ENCODE peak calls at places on chromosomes 12 and 14, in six cellular contexts. One of them, this sample, is unnamed.

GRCh38 chr12:7116196-7116595 is 7.2 kb upstream of the C1RL start:
- DNase-seq in K562: no peak
- DNase-seq in A549: no peak
- DNase-seq in NB4: no peak
- DNase-seq in endothelial cell of umbilical vein: no peak
- DNase-seq in GM12878: no peak
- DNase-seq in this sample: no peak

GRCh38 chr14:101964297-101965144 is at the start of gene DYNC1H1:
- DNase-seq in NB4: peak
- DNase-seq in endothelial cell of umbilical vein: peak
- DNase-seq in GM12878: peak
- DNase-seq in A549: peak
- DNase-seq in K562: peak
- DNase-seq in this sample: peak

GRCh38 chr12:100926669-100927248 is 132.2 kb downstream of the ANO4 start:
- DNase-seq in GM12878: no peak
- DNase-seq in NB4: peak
- DNase-seq in endothelial cell of umbilical vein: peak
- DNase-seq in A549: no peak
- DNase-seq in K562: no peak
- DNase-seq in this sample: peak

GRCh38 chr12:109879332-109880048 is 851 bp downstream of the GLTP start:
- DNase-seq in K562: peak
- DNase-seq in endothelial cell of umbilical vein: peak
- DNase-seq in A549: no peak
- DNase-seq in GM12878: no peak
- DNase-seq in NB4: no peak
- DNase-seq in this sample: no peak

GRCh38 chr12:26704684-26705475 is 128.1 kb downstream of the ITPR2 start:
- DNase-seq in GM12878: no peak
- DNase-seq in endothelial cell of umbilical vein: peak
- DNase-seq in A549: no peak
- DNase-seq in K562: no peak
- DNase-seq in NB4: peak
- DNase-seq in this sample: peak

GRCh38 chr14:95063391-95063790 is 93.9 kb downstream of the DICER1 start:
- DNase-seq in endothelial cell of umbilical vein: no peak
- DNase-seq in K562: no peak
- DNase-seq in GM12878: no peak
- DNase-seq in NB4: no peak
- DNase-seq in A549: no peak
- DNase-seq in this sample: no peak

GRCh38 chr14:41570415-41571155 is 36.1 kb upstream of the LRFN5 start:
- DNase-seq in NB4: no peak
- DNase-seq in A549: no peak
- DNase-seq in endothelial cell of umbilical vein: no peak
- DNase-seq in GM12878: no peak
- DNase-seq in K562: no peak
- DNase-seq in this sample: no peak

GRCh38 chr12:124088232-124088907 is 115.4 kb downstream of the ZNF664 start:
- DNase-seq in A549: no peak
- DNase-seq in GM12878: no peak
- DNase-seq in K562: no peak
- DNase-seq in endothelial cell of umbilical vein: no peak
- DNase-seq in NB4: no peak
- DNase-seq in this sample: no peak

GRCh38 chr12:120936197-120936596 is 32.0 kb upstream of the SPPL3 start:
- DNase-seq in NB4: peak
- DNase-seq in endothelial cell of umbilical vein: no peak
- DNase-seq in K562: no peak
- DNase-seq in GM12878: no peak
- DNase-seq in A549: no peak
- DNase-seq in this sample: no peak

GRCh38 chr12:24728366-24728765 is 220.5 kb downstream of the BCAT1 start:
- DNase-seq in GM12878: no peak
- DNase-seq in A549: peak
- DNase-seq in K562: peak
- DNase-seq in NB4: peak
- DNase-seq in endothelial cell of umbilical vein: peak
- DNase-seq in this sample: peak

GRCh38 chr12:124536613-124537012 is 30.8 kb downstream of the NCOR2 start:
- DNase-seq in endothelial cell of umbilical vein: no peak
- DNase-seq in A549: no peak
- DNase-seq in K562: no peak
- DNase-seq in GM12878: no peak
- DNase-seq in NB4: no peak
- DNase-seq in this sample: no peak

GRCh38 chr12:76878045-76878898 is 547 bp downstream of the CSRP2 start:
- DNase-seq in GM12878: no peak
- DNase-seq in endothelial cell of umbilical vein: peak
- DNase-seq in A549: peak
- DNase-seq in K562: peak
- DNase-seq in NB4: peak
- DNase-seq in this sample: peak

GRCh38 chr14:72075649-72076334 is 143.6 kb downstream of the RGS6 start:
- DNase-seq in endothelial cell of umbilical vein: no peak
- DNase-seq in K562: no peak
- DNase-seq in NB4: no peak
- DNase-seq in GM12878: no peak
- DNase-seq in A549: no peak
- DNase-seq in this sample: peak

GRCh38 chr12:18430425-18431048 is 169.2 kb downstream of the PIK3C2G start:
- DNase-seq in NB4: peak
- DNase-seq in K562: peak
- DNase-seq in endothelial cell of umbilical vein: peak
- DNase-seq in GM12878: no peak
- DNase-seq in A549: peak
- DNase-seq in this sample: peak

GRCh38 chr14:85991156-85991555 is 461.2 kb downstream of the FLRT2 start:
- DNase-seq in K562: no peak
- DNase-seq in NB4: peak
- DNase-seq in A549: no peak
- DNase-seq in GM12878: no peak
- DNase-seq in endothelial cell of umbilical vein: no peak
- DNase-seq in this sample: no peak

GRCh38 chr12:116929885-116930284 is 19.1 kb downstream of the FBXW8 start:
- DNase-seq in K562: no peak
- DNase-seq in GM12878: no peak
- DNase-seq in A549: no peak
- DNase-seq in NB4: no peak
- DNase-seq in endothelial cell of umbilical vein: no peak
- DNase-seq in this sample: peak
- TF ChIP-seq MYC in K562: no peak
- TF ChIP-seq MYC in GM12878: no peak
- TF ChIP-seq MYC in A549: no peak
- TF ChIP-seq MYC in NB4: no peak
- TF ChIP-seq MYC in endothelial cell of umbilical vein: no peak
- TF ChIP-seq MYC in this sample: no peak

DNA sequence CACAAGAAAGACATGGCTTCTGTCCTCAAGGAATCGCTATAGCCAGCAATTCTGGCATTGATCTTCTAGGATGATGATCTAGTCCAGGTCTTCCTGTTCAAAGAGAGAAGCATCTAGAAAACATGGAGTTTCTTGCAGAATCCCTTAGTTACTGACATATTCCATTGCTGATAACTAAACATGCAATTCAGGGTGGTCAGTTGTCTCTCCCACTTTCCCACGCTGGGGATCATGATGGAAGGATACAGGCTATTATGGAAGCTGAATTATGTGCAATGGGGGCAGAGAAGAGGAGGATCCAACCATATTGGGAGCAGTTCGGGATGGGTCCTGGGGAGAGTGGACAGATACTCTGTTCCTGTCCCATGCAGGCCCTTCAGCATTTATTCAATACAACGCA is 9.8 kb upstream of the RPH3A start:
- DNase-seq in K562: no peak
- DNase-seq in endothelial cell of umbilical vein: no peak
- DNase-seq in A549: no peak
- DNase-seq in NB4: no peak
- DNase-seq in GM12878: no peak
- DNase-seq in this sample: no peak
- TF ChIP-seq MYC in K562: no peak
- TF ChIP-seq MYC in endothelial cell of umbilical vein: no peak
- TF ChIP-seq MYC in A549: no peak
- TF ChIP-seq MYC in NB4: no peak
- TF ChIP-seq MYC in GM12878: no peak
- TF ChIP-seq MYC in this sample: no peak

DNA sequence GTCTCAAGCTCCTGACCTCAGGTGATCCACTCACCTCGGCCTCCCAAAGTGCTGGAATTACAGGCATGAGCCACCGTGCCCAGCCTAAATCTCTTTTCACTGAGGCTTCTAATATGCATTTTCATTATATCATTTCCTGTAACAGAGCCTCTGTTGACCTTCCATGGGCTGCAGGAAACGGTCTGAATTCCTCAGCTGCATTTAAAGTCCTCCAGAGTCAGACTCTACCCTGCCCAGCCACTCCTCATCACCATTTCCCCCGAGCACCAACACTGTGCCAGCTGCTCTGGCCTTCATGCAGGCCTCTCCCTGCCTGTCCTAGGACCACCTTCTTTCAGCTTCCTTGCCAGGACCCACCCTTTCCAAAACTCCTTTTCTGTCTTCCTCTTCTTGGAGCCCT is 9.8 kb upstream of the NFKBIA start:
- DNase-seq in NB4: no peak
- DNase-seq in K562: no peak
- DNase-seq in A549: no peak
- DNase-seq in endothelial cell of umbilical vein: peak
- DNase-seq in GM12878: no peak
- DNase-seq in this sample: no peak
- TF ChIP-seq MYC in NB4: no peak
- TF ChIP-seq MYC in K562: no peak
- TF ChIP-seq MYC in A549: no peak
- TF ChIP-seq MYC in endothelial cell of umbilical vein: no peak
- TF ChIP-seq MYC in GM12878: no peak
- TF ChIP-seq MYC in this sample: no peak

GRCh38 chr12:61896436-61896835 is 363.8 kb upstream of the USP15 start:
- DNase-seq in NB4: no peak
- DNase-seq in K562: no peak
- DNase-seq in endothelial cell of umbilical vein: no peak
- DNase-seq in GM12878: no peak
- DNase-seq in A549: no peak
- DNase-seq in this sample: no peak
- TF ChIP-seq MYC in NB4: no peak
- TF ChIP-seq MYC in K562: no peak
- TF ChIP-seq MYC in endothelial cell of umbilical vein: no peak
- TF ChIP-seq MYC in GM12878: no peak
- TF ChIP-seq MYC in A549: no peak
- TF ChIP-seq MYC in this sample: no peak

DNA sequence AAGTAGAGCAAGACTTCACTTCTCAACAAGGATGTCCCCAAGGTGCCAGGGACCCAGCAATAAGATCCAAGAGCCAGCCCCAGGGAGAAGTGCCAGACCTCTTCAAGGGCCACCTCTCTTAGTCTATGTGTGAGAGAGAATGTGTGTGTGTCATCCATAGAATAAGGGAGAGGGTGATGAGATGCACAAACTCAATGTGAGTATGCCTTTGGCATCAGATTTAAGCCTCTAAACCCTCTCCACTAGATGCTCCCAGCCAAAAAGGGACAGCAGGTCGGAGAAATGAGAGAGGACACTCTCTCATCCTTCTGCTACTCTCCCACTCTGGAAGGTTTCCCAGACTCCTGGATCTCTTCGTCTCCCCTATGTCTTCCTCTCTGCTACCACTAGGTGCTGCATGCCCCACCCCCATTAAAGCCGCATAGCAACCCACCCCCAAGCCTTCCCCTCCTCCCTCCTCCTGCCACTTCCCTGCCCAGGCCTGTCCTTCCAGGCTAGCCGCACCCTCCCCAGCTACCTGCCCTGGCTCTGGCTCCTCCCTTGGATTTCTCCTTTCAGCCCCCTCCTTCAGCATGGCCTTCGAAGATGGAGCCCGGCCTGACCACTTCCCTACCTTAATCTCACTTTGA is 7.6 kb downstream of the RARG start:
- DNase-seq in A549: peak
- DNase-seq in NB4: no peak
- DNase-seq in endothelial cell of umbilical vein: no peak
- DNase-seq in K562: peak
- DNase-seq in GM12878: no peak
- DNase-seq in this sample: peak
- TF ChIP-seq MYC in A549: no peak
- TF ChIP-seq MYC in NB4: no peak
- TF ChIP-seq MYC in endothelial cell of umbilical vein: no peak
- TF ChIP-seq MYC in K562: no peak
- TF ChIP-seq MYC in GM12878: no peak
- TF ChIP-seq MYC in this sample: no peak

GRCh38 chr14:57022608-57023007 is 212.3 kb upstream of the OTX2 start:
- DNase-seq in K562: no peak
- DNase-seq in NB4: no peak
- DNase-seq in GM12878: no peak
- DNase-seq in A549: no peak
- DNase-seq in endothelial cell of umbilical vein: no peak
- DNase-seq in this sample: no peak
- TF ChIP-seq MYC in K562: no peak
- TF ChIP-seq MYC in NB4: no peak
- TF ChIP-seq MYC in GM12878: no peak
- TF ChIP-seq MYC in A549: no peak
- TF ChIP-seq MYC in endothelial cell of umbilical vein: no peak
- TF ChIP-seq MYC in this sample: no peak

GRCh38 chr12:117125769-117126168 is 26.6 kb upstream of the TESC start:
- DNase-seq in endothelial cell of umbilical vein: no peak
- DNase-seq in GM12878: no peak
- DNase-seq in NB4: no peak
- DNase-seq in K562: no peak
- DNase-seq in A549: no peak
- DNase-seq in this sample: no peak
- TF ChIP-seq MYC in endothelial cell of umbilical vein: no peak
- TF ChIP-seq MYC in GM12878: no peak
- TF ChIP-seq MYC in NB4: no peak
- TF ChIP-seq MYC in K562: no peak
- TF ChIP-seq MYC in A549: no peak
- TF ChIP-seq MYC in this sample: no peak

DNA sequence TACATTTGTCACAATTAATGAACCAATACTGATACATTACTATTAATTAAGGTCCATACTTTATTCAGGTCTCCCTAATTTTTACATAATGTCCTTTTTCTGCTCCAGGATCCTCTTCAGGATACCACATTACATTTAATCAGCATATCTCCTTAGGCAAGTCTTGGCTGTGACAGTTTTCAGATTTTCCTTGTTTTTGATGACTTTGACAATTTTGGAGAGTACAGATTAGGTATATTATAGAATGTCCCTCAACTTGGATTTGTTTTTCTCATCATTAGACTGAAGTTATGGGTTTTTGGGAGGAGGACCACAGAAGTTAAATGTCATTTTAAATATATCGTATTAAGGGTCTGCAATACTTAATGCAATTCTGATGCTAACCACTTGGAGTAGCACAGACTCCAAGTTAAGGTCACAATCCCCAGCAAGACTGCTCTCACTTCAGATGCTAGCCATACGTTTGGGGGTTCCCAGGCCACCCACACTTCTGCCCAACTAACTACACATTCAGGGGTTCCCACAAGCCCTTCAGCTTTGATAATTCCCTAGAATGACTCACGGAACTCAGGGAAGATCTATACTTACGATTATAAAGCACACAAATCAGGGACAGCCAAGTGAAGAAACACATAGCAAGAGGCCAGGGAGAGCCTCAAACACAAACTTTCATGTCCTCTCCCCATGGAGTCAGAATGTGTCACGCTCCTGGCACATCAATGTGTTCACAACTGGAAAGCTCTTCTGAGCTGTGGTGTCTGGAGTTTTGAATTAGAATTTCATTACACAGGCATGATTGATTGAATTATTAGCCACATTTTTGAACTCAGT is 17.0 kb upstream of the NUBPL start:
- DNase-seq in GM12878: no peak
- DNase-seq in endothelial cell of umbilical vein: peak
- DNase-seq in K562: no peak
- DNase-seq in NB4: no peak
- DNase-seq in A549: no peak
- DNase-seq in this sample: peak
- TF ChIP-seq MYC in GM12878: no peak
- TF ChIP-seq MYC in endothelial cell of umbilical vein: no peak
- TF ChIP-seq MYC in K562: no peak
- TF ChIP-seq MYC in NB4: no peak
- TF ChIP-seq MYC in A549: no peak
- TF ChIP-seq MYC in this sample: no peak

This sample was measured in HepG2.